ENCODE peak calls at places on chromosomes 6 and 20, in six cellular contexts. P, U, I, V, T and N are unnamed samples.

GRCh38 chr6:168941036-168941435 is 312.6 kb downstream of the THBS2 start:
- DNase-seq in I (no peak), V (no peak), U (no peak), P (no peak), T (no peak), N (no peak)

GRCh38 chr20:38473353-38473795 is 731 bp downstream of the RALGAPB start:
- DNase-seq in I (no peak), P (no peak), U (no peak), T (no peak), V (no peak), N (no peak)

GRCh38 chr6:150631283-150631981 is 31.7 kb downstream of the PLEKHG1 start:
- DNase-seq in V (no peak), P (no peak), I (no peak), T (no peak), U (no peak), N (no peak)

GRCh38 chr6:134520181-134521115 is 202.5 kb upstream of the SGK1 start:
- DNase-seq in V (no peak), P (no peak), I (no peak), U (no peak), T (no peak), N (no peak)

GRCh38 chr6:126339796-126340750 is at the start of gene CENPW:
- DNase-seq in U (peak), P (peak), T (peak), V (peak), I (peak), N (peak)

GRCh38 chr6:108690326-108691000 is 129.7 kb downstream of the FOXO3 start:
- DNase-seq in T (no peak), U (no peak), P (no peak), I (no peak), V (no peak), N (no peak)

GRCh38 chr6:12383448-12383847 is 93.3 kb downstream of the EDN1 start:
- DNase-seq in P (no peak), T (no peak), I (no peak), V (no peak), U (no peak), N (no peak)

GRCh38 chr6:148760568-148761531 is 14.0 kb downstream of the UST start:
- DNase-seq in P (peak), V (peak), I (peak), U (peak), T (no peak), N (no peak)

GRCh38 chr6:135624402-135625297 is 127.1 kb upstream of the AHI1 start:
- DNase-seq in U (no peak), V (no peak), T (no peak), P (no peak), I (peak), N (no peak)

GRCh38 chr20:9300534-9300933 is 213.9 kb upstream of the LAMP5 start:
- DNase-seq in I (no peak), P (no peak), U (no peak), V (no peak), T (no peak), N (no peak)

GRCh38 chr6:19851273-19852089 is 14.3 kb downstream of the ID4 start:
- DNase-seq in T (peak), V (peak), U (no peak), P (peak), I (peak), N (peak)

GRCh38 chr6:43454290-43455033 is 886 bp downstream of the DLK2 start:
- DNase-seq in U (peak), V (peak), I (peak), T (no peak), P (peak), N (peak)

GRCh38 chr6:152399409-152399808 is 237.8 kb downstream of the SYNE1 start:
- DNase-seq in I (peak), T (no peak), V (no peak), U (no peak), P (no peak), N (no peak)

GRCh38 chr20:49812463-49813304 is at the start of gene SLC9A8:
- DNase-seq in U (peak), P (peak), T (peak), I (peak), V (peak), N (peak)

GRCh38 chr6:29227235-29227634 is 56.5 kb downstream of the OR2J2 start:
- DNase-seq in P (no peak), I (no peak), U (no peak), V (no peak), T (no peak), N (no peak)

GRCh38 chr6:134422426-134423231 is 104.7 kb upstream of the SGK1 start:
- DNase-seq in I (peak), T (no peak), P (no peak), V (no peak), U (no peak), N (no peak)

GRCh38 chr6:126112171-126112632 is 125.9 kb downstream of the TRMT11 start:
- DNase-seq in T (no peak), U (no peak), V (no peak), I (peak), P (no peak), N (no peak)

GRCh38 chr6:125647391-125647790 is 102.0 kb upstream of the HEY2 start:
- DNase-seq in U (no peak), I (no peak), T (no peak), P (no peak), V (no peak), N (no peak)

GRCh38 chr6:27870486-27870885 is 41.7 kb downstream of the OR2B2 start:
- DNase-seq in I (no peak), P (no peak), T (no peak), V (no peak), U (no peak), N (no peak)